ENCODE peak calls at places on chromosomes 7 and 10, in six cellular contexts. W is H1, Q is IMR-90, N is neuronal stem cell, F is mesenchymal stem cell, C is trophoblast cell. B is an unnamed sample.
A peak's percentile ranks its signal among the peaks of the same experiment; 100 is the strongest.

GRCh38 chr10:38094923-38095574 is 912 bp downstream of the ZNF37A start:
- DNase-seq in W (no peak), N (no peak), F (no peak), C (no peak), Q (no peak), B (no peak)

GRCh38 chr10:22626784-22627183 is 87.6 kb downstream of the PIP4K2A start:
- DNase-seq in C (no peak), F (no peak), N (no peak), W (no peak), Q (no peak), B (no peak)

GRCh38 chr7:125747966-125748365 is 818.3 kb upstream of the POT1 start:
- DNase-seq in F (no peak), W (no peak), Q (no peak), N (no peak), C (no peak), B (no peak)

GRCh38 chr10:125104559-125104958 is 55.8 kb downstream of the CTBP2 start:
- DNase-seq in N (no peak), Q (no peak), W (no peak), C (no peak), F (no peak), B (no peak)

GRCh38 chr10:92662852-92663251 is 26.9 kb upstream of the HHEX start:
- DNase-seq in N (peak; percentile 0), W (no peak), F (no peak), C (no peak), Q (no peak), B (no peak)

GRCh38 chr7:95886501-95887090 is 114.2 kb downstream of the DYNC1I1 start:
- DNase-seq in F (peak; percentile 91), W (no peak), N (no peak), Q (peak; percentile 19), C (peak; percentile 30), B (no peak)

GRCh38 chr10:63720072-63720537 is 198.9 kb downstream of the REEP3 start:
- DNase-seq in N (peak; percentile 52), Q (peak; percentile 45), W (no peak), F (peak; percentile 49), C (peak; percentile 88), B (peak; percentile 57)

GRCh38 chr7:126700807-126701604 is 551.7 kb downstream of the GRM8 start:
- DNase-seq in W (peak; percentile 43), N (peak; percentile 21), F (peak; percentile 98), C (peak; percentile 5), Q (peak; percentile 78), B (peak; percentile 81)

GRCh38 chr10:46555713-46556514 is 544 bp downstream of the GPRIN2 start:
- DNase-seq in C (no peak), N (peak; percentile 68), W (peak; percentile 69), F (no peak), Q (no peak), B (peak; percentile 93)

GRCh38 chr7:158051372-158051760 is 536.3 kb downstream of the PTPRN2 start:
- DNase-seq in Q (no peak), W (no peak), N (no peak), C (no peak), F (no peak), B (no peak)

GRCh38 chr7:10128748-10129147 is 844.9 kb upstream of the PHF14 start:
- DNase-seq in F (peak; percentile 31), C (no peak), N (no peak), Q (no peak), W (no peak), B (no peak)

GRCh38 chr7:108134486-108134885 is 4.3 kb upstream of the LAMB4 start:
- DNase-seq in N (no peak), F (no peak), W (no peak), Q (no peak), C (no peak), B (no peak)

GRCh38 chr10:31242902-31243301 is 76.1 kb upstream of the ZEB1 start:
- DNase-seq in Q (peak; percentile 99), N (no peak), F (peak; percentile 92), C (peak; percentile 19), W (peak; percentile 7), B (peak; percentile 42)

GRCh38 chr10:26890956-26891355 is 30.2 kb upstream of the ABI1 start:
- DNase-seq in Q (peak; percentile 66), C (peak; percentile 89), W (no peak), F (peak; percentile 73), N (peak; percentile 45), B (peak; percentile 72)

GRCh38 chr10:63724922-63725321 is 203.7 kb downstream of the REEP3 start:
- DNase-seq in F (no peak), N (no peak), W (no peak), C (no peak), Q (no peak), B (no peak)

GRCh38 chr7:134832367-134832766 is 52.9 kb downstream of the CALD1 start:
- DNase-seq in N (no peak), F (no peak), Q (no peak), W (no peak), C (no peak), B (no peak)

GRCh38 chr7:7100432-7100849 is 81.9 kb upstream of the C1GALT1 start:
- DNase-seq in N (peak; percentile 41), Q (no peak), W (peak; percentile 47), C (peak; percentile 71), F (peak; percentile 49), B (peak; percentile 83)

GRCh38 chr10:514137-514671 is 175.3 kb downstream of the DIP2C start:
- DNase-seq in C (no peak), Q (no peak), N (no peak), F (no peak), W (no peak), B (no peak)

GRCh38 chr10:29243750-29244149 is 45.1 kb upstream of the LYZL1 start:
- DNase-seq in W (no peak), N (no peak), F (no peak), C (peak; percentile 88), Q (no peak), B (peak; percentile 52)

GRCh38 chr10:71090330-71090729 is 122.0 kb upstream of the UNC5B start:
- DNase-seq in W (no peak), N (no peak), F (no peak), C (no peak), Q (no peak), B (no peak)

GRCh38 chr10:48785796-48786195 is 101.1 kb downstream of the WDFY4 start:
- DNase-seq in F (no peak), Q (no peak), W (no peak), N (no peak), C (no peak), B (no peak)

GRCh38 chr10:112517381-112517976 is 70.5 kb downstream of the VTI1A start:
- DNase-seq in W (no peak), N (no peak), F (no peak), Q (no peak), C (no peak), B (no peak)

GRCh38 chr7:27810186-27810585 is 70.2 kb downstream of the TAX1BP1 start:
- DNase-seq in W (no peak), C (peak; percentile 52), N (no peak), Q (no peak), F (no peak), B (no peak)

GRCh38 chr7:598899-599298 is 79.3 kb upstream of the PDGFA start:
- DNase-seq in C (no peak), Q (no peak), N (no peak), W (no peak), F (no peak), B (no peak)

GRCh38 chr7:3297105-3297819 is 3.8 kb upstream of the SDK1 start:
- DNase-seq in W (no peak), Q (no peak), N (no peak), C (no peak), F (no peak), B (no peak)

GRCh38 chr7:38006559-38006958 is 86.1 kb downstream of the EPDR1 start:
- DNase-seq in W (no peak), C (no peak), N (no peak), F (no peak), Q (no peak), B (no peak)

GRCh38 chr10:122112625-122113160 is 123.7 kb downstream of the TACC2 start:
- DNase-seq in F (peak; percentile 99), C (peak; percentile 96), N (peak; percentile 70), Q (peak; percentile 96), W (peak; percentile 58), B (peak; percentile 81)

GRCh38 chr7:156772725-156773124 is 120.3 kb downstream of the LMBR1 start:
- DNase-seq in N (no peak), W (no peak), C (no peak), F (no peak), Q (no peak), B (no peak)

GRCh38 chr7:157666530-157667040 is 329.8 kb downstream of the DNAJB6 start:
- DNase-seq in F (no peak), Q (no peak), W (no peak), N (no peak), C (no peak), B (no peak)

GRCh38 chr7:129990403-129991192 is 37.8 kb upstream of the UBE2H start:
- DNase-seq in W (no peak), C (no peak), N (no peak), F (peak; percentile 14), Q (peak; percentile 25), B (peak; percentile 37)

GRCh38 chr7:112411186-112411795 is 39.0 kb upstream of the IFRD1 start:
- DNase-seq in W (no peak), Q (peak; percentile 62), N (no peak), F (peak; percentile 37), C (peak; percentile 10), B (no peak)

GRCh38 chr7:42227523-42227922 is 9.5 kb downstream of the GLI3 start:
- DNase-seq in N (no peak), F (peak; percentile 21), W (no peak), C (peak; percentile 54), Q (no peak), B (no peak)
- H2AFZ ChIP-seq in N (no peak overlapping the region), F (no peak overlapping the region), W (no peak overlapping the region), C (peak overlapping the region; percentile 66), Q (peak overlapping the region; percentile 69), B (no peak overlapping the region)

GRCh38 chr10:132906106-132906505 is 36.3 kb downstream of the CFAP46 start:
- DNase-seq in Q (no peak), W (no peak), C (no peak), N (no peak), F (no peak), B (no peak)
- H3K14ac ChIP-seq in Q (no peak overlapping the region), W (no peak overlapping the region), C (no peak overlapping the region), N (no peak overlapping the region), F (no peak overlapping the region), B (no peak overlapping the region)

DNA sequence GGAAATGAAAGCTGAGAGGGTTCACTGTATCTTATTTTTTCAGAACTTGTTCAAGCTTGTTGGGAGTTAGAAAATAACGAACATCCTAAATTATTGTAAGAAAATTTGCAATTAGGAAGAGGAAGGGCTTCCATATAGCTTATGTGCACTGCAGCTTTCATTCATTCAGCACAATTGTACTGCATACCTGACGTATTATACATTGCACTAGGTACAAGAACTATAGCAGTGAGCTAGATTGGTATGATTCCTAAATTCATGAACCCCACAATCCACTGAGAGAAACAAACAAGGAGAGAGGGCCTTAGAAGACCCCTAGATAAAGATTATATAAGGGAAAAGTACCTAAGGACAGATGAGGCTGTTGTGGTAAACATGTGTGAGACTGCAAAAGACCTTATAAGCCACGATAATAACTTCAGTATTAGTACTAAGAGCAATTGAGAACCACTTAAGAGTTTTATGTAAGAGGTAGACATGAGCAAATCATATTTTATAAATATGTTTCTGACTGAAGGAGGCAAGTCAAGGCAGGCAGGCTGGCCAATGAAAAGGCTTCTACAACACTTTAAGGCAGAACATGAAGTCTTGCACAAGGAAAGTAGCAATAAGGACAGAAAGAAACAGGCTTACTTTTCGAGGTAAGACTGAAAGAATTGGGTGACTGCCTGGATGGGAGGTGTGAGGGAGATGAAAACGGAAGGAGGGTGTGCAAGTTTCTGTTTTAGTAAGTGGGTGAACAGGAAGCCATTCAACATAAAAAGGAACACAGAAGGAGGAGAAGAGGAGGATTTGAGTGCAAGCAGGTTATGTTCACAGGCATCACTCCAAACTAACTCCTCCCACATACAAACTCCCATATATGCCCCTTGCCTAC is 77.9 kb upstream of the LRRN3 start:
- DNase-seq in N (no peak), W (no peak), F (no peak), Q (no peak), C (no peak), B (no peak)
- H2AFZ ChIP-seq in N (peak overlapping the region; percentile 18), W (no peak overlapping the region), F (no peak overlapping the region), Q (peak overlapping the region; percentile 18), C (no peak overlapping the region), B (no peak overlapping the region)

GRCh38 chr7:100885440-100886141 is 3.9 kb downstream of the UFSP1 start:
- DNase-seq in C (no peak), W (no peak), Q (no peak), N (no peak), F (no peak), B (no peak)
- H3K14ac ChIP-seq in C (no peak overlapping the region), W (no peak overlapping the region), Q (no peak overlapping the region), N (peak overlapping the region; percentile 9), F (no peak overlapping the region), B (no peak overlapping the region)

B was measured in H9.